ENCODE peak calls at places on chromosome 2, in seven cellular contexts. Z, W, M, Y, K, N and C are unnamed samples.
A peak's percentile ranks its signal among the peaks of the same experiment; 100 is the strongest.

GRCh38 chr2:224754129-224754528 is 38.0 kb upstream of the CCDC195 start:
- DNase-seq in Y (peak; percentile 73), M (no peak), W (peak; percentile 87), Z (no peak), K (peak; percentile 10), N (no peak), C (no peak)

GRCh38 chr2:241799522-241800197 is 9.3 kb upstream of the NEU4 start:
- DNase-seq in K (no peak), M (no peak), Y (no peak), N (peak; percentile 13), Z (no peak), W (no peak), C (peak; percentile 16)

GRCh38 chr2:23312996-23313606 is 71.9 kb upstream of the KLHL29 start:
- DNase-seq in N (peak; percentile 63), W (no peak), K (peak; percentile 15), Z (no peak), Y (peak; percentile 4), M (no peak), C (no peak)

GRCh38 chr2:10187661-10188060 is 65.1 kb downstream of the RRM2 start:
- DNase-seq in W (no peak), Z (no peak), K (no peak), N (no peak), Y (no peak), M (no peak), C (no peak)

GRCh38 chr2:50838316-50838715 is 193.6 kb downstream of the NRXN1 start:
- DNase-seq in Y (no peak), K (no peak), N (no peak), Z (no peak), M (no peak), W (no peak), C (no peak)

GRCh38 chr2:151111599-151112278 is 149.9 kb downstream of the RBM43 start:
- DNase-seq in Z (no peak), M (no peak), N (no peak), K (peak; percentile 90), Y (peak; percentile 62), W (peak; percentile 86), C (no peak)

GRCh38 chr2:174697267-174697666 is 67.0 kb downstream of the CHRNA1 start:
- DNase-seq in N (peak; percentile 82), Z (no peak), M (peak; percentile 74), Y (peak; percentile 69), W (peak; percentile 78), K (peak; percentile 57), C (no peak)

GRCh38 chr2:227006189-227006897 is 157.7 kb downstream of the COL4A4 start:
- DNase-seq in K (no peak), N (no peak), M (no peak), W (no peak), Y (no peak), Z (no peak), C (no peak)

GRCh38 chr2:66433945-66434678 is 813 bp upstream of the MEIS1 start:
- DNase-seq in W (peak; percentile 86), Y (peak; percentile 68), N (peak; percentile 55), M (peak; percentile 75), Z (peak; percentile 81), K (peak; percentile 81), C (peak; percentile 27)

GRCh38 chr2:221570321-221571107 is 1.6 kb downstream of the EPHA4 start:
- DNase-seq in W (peak; percentile 45), Y (no peak), M (no peak), N (no peak), Z (no peak), K (peak; percentile 47), C (no peak)

GRCh38 chr2:108139521-108139920 is 100.2 kb upstream of the SULT1C3 start:
- DNase-seq in K (peak; percentile 39), Z (no peak), M (no peak), W (peak; percentile 45), Y (peak; percentile 67), N (no peak), C (no peak)

GRCh38 chr2:215358891-215359575 is 47.2 kb downstream of the ATIC start:
- DNase-seq in N (no peak), Z (no peak), M (no peak), Y (no peak), W (peak; percentile 50), K (peak; percentile 28), C (no peak)

GRCh38 chr2:72778410-72778809 is 47.4 kb downstream of the EXOC6B start:
- DNase-seq in K (peak; percentile 86), Y (peak; percentile 52), M (no peak), N (no peak), Z (no peak), W (peak; percentile 69), C (no peak)

GRCh38 chr2:95024960-95025405 is 525 bp upstream of the MAL start:
- DNase-seq in Y (no peak), N (no peak), W (no peak), M (no peak), Z (no peak), K (no peak), C (no peak)

GRCh38 chr2:98654702-98655488 is 46.5 kb downstream of the UNC50 start:
- DNase-seq in N (no peak), W (no peak), K (no peak), Y (no peak), Z (no peak), M (no peak), C (no peak)

GRCh38 chr2:22281033-22281432 is 1103.9 kb upstream of the KLHL29 start:
- DNase-seq in W (peak; percentile 3), N (no peak), Y (peak; percentile 54), Z (no peak), K (peak; percentile 86), M (no peak), C (peak; percentile 19)

GRCh38 chr2:41475959-41476358 is 571.9 kb upstream of the PKDCC start:
- DNase-seq in K (no peak), M (peak; percentile 29), Y (no peak), Z (no peak), N (peak; percentile 5), W (no peak), C (no peak)

GRCh38 chr2:6916736-6917070 is 509 bp upstream of the RNF144A start:
- DNase-seq in W (no peak), Y (no peak), M (no peak), Z (no peak), K (no peak), N (no peak), C (no peak)